ENCODE peak calls at places on chromosomes 1 and 21, in eight cellular contexts. P is mammary epithelial cell, S is OCI-LY7, E is PC-9, X is HCT116, A is heart left ventricle, W is body of pancreas, T is ovary. M is an unnamed sample.
A peak's percentile ranks its signal among the peaks of the same experiment; 100 is the strongest.

GRCh38 chr1:246219508-246220030 is 287.5 kb downstream of the SMYD3 start:
- DNase-seq in X (no peak), W (no peak), A (no peak), S (no peak), T (no peak), P (peak; percentile 6), E (no peak), M (no peak)

GRCh38 chr1:179910934-179911333 is 28.8 kb downstream of the TOR1AIP1 start:
- DNase-seq in P (no peak), W (no peak), T (no peak), X (no peak), S (no peak), A (no peak), E (no peak), M (no peak)

GRCh38 chr1:46246548-46247432 is 773 bp upstream of the RAD54L start:
- DNase-seq in T (no peak), A (peak; percentile 59), W (no peak), X (no peak), E (peak; percentile 82), P (no peak), S (peak; percentile 67), M (peak; percentile 21)

GRCh38 chr1:180277476-180278192 is 47.6 kb downstream of the LHX4 start:
- DNase-seq in S (no peak), P (no peak), W (no peak), T (no peak), X (no peak), A (no peak), E (no peak), M (no peak)

GRCh38 chr1:20725189-20726106 is 7.1 kb downstream of the SH2D5 start:
- DNase-seq in P (peak; percentile 88), A (no peak), W (no peak), S (no peak), T (peak; percentile 22), X (no peak), E (no peak), M (peak; percentile 33)

GRCh38 chr1:46637444-46638083 is 21.0 kb upstream of the MOB3C start:
- DNase-seq in P (no peak), E (no peak), W (no peak), A (no peak), T (no peak), S (no peak), X (no peak), M (no peak)

GRCh38 chr1:185108324-185108723 is 48.4 kb downstream of the TRMT1L start:
- DNase-seq in S (peak; percentile 4), E (no peak), T (no peak), W (no peak), A (no peak), P (no peak), X (no peak), M (no peak)

GRCh38 chr1:84060781-84061180 is 61.8 kb upstream of the TTLL7 start:
- DNase-seq in A (no peak), E (no peak), W (no peak), P (no peak), T (no peak), S (no peak), X (no peak), M (no peak)

GRCh38 chr1:241716915-241717651 is 65.0 kb downstream of the WDR64 start:
- DNase-seq in P (peak; percentile 49), X (no peak), W (no peak), E (no peak), T (no peak), A (no peak), S (no peak), M (no peak)

GRCh38 chr21:42991992-42992740 is 17.8 kb downstream of the PKNOX1 start:
- DNase-seq in S (peak; percentile 45), P (peak; percentile 21), W (peak; percentile 48), E (no peak), X (no peak), T (peak; percentile 73), A (peak; percentile 86), M (peak; percentile 54)

GRCh38 chr1:206708058-206708457 is 23.4 kb downstream of the MAPKAPK2 start:
- DNase-seq in W (no peak), T (no peak), A (peak; percentile 51), X (no peak), S (no peak), E (peak; percentile 57), P (no peak), M (no peak)

GRCh38 chr1:54851406-54851805 is 35.6 kb downstream of the DHCR24 start:
- DNase-seq in T (no peak), P (no peak), X (no peak), W (no peak), E (no peak), A (no peak), S (no peak), M (no peak)

GRCh38 chr21:42490735-42491134 is 5.3 kb downstream of the RSPH1 start:
- DNase-seq in P (no peak), W (no peak), X (no peak), E (no peak), T (no peak), A (no peak), S (no peak), M (no peak)

GRCh38 chr1:202750761-202751160 is 40.5 kb upstream of the SYT2 start:
- DNase-seq in X (no peak), T (no peak), P (no peak), E (no peak), S (no peak), W (no peak), A (no peak), M (peak; percentile 10)

GRCh38 chr1:108590947-108591346 is 31.0 kb downstream of the EEIG2 start:
- DNase-seq in X (no peak), P (peak; percentile 70), T (no peak), S (no peak), E (peak; percentile 76), A (no peak), W (peak; percentile 31), M (peak; percentile 37)

GRCh38 chr1:205369621-205370230 is 13.0 kb upstream of the KLHDC8A start:
- DNase-seq in A (no peak), W (peak; percentile 40), P (no peak), X (no peak), T (no peak), S (no peak), E (no peak), M (no peak)

GRCh38 chr21:36640260-36641244 is 58.4 kb upstream of the SIM2 start:
- DNase-seq in X (no peak), S (no peak), T (no peak), A (no peak), P (no peak), E (peak; percentile 87), W (no peak), M (no peak)

GRCh38 chr1:218383051-218383450 is 37.9 kb downstream of the TGFB2 start:
- DNase-seq in S (no peak), A (no peak), E (no peak), P (no peak), T (no peak), W (no peak), X (no peak), M (no peak)

GRCh38 chr1:24933468-24933867 is 3.4 kb upstream of the RUNX3 start:
- DNase-seq in X (no peak), W (no peak), T (no peak), P (no peak), A (no peak), S (no peak), E (no peak), M (no peak)

GRCh38 chr1:174568551-174568950 is 120.8 kb downstream of the GPR52 start:
- DNase-seq in E (no peak), W (no peak), S (no peak), P (no peak), X (no peak), A (no peak), T (no peak), M (no peak)
- H3K27ac ChIP-seq in E (no peak overlapping the region), W (no peak overlapping the region), S (no peak overlapping the region), P (no peak overlapping the region), X (no peak overlapping the region), A (no peak overlapping the region), T (no peak overlapping the region), M (no peak overlapping the region)

GRCh38 chr1:183180213-183180612 is 5.9 kb upstream of the LAMC2 start:
- DNase-seq in A (peak; percentile 65), X (no peak), S (no peak), E (no peak), W (peak; percentile 71), T (peak; percentile 51), P (peak; percentile 78), M (no peak)

GRCh38 chr1:183186820-183187219 is 756 bp downstream of the LAMC2 start:
- DNase-seq in X (no peak), S (no peak), A (no peak), E (peak; percentile 52), T (no peak), P (no peak), W (no peak), M (no peak)

GRCh38 chr1:183191833-183192232 is 5.8 kb downstream of the LAMC2 start:
- DNase-seq in S (no peak), W (no peak), A (no peak), P (peak; percentile 86), T (no peak), X (no peak), E (peak; percentile 45), M (peak; percentile 74)

GRCh38 chr1:183180634-183181056 is 5.4 kb upstream of the LAMC2 start:
- DNase-seq in A (peak; percentile 82), W (peak; percentile 64), E (no peak), S (no peak), X (no peak), P (peak; percentile 96), T (no peak), M (peak; percentile 55)

GRCh38 chr1:183185941-183186490 is at the start of gene LAMC2:
- DNase-seq in T (peak; percentile 36), S (no peak), E (peak; percentile 98), X (peak; percentile 95), P (peak; percentile 99), W (peak; percentile 74), A (no peak), M (peak; percentile 98)
- TF ChIP-seq CTCF in T (no peak), S (no peak), E (peak; percentile 63), X (peak; percentile 58), P (peak; percentile 34), W (peak; percentile 45), A (no peak), M (peak; percentile 62)

DNA sequence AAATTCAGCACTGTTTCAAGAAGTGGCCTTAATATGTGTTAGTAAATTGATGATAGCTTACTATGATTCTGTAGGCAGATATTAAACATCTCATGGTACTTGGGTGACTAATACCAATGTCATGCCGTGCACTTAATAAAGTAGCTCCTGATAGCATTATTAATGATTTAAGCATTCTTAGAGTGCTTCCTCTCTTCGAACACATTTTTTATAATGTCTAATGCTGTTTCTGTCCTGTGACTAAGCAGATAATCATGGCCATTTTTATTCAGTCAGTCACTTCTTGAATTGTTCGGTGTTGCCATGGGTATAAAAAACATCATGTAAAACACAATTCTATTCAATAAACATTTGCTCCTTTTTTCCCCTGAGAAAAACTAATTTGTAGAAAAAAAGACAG is 804.6 kb upstream of the ADGRL4 start:
- DNase-seq in A (no peak), W (no peak), T (no peak), X (no peak), S (no peak), P (peak; percentile 53), E (peak; percentile 47), M (peak; percentile 20)
- H3K27ac ChIP-seq in A (no peak overlapping the region), W (no peak overlapping the region), T (no peak overlapping the region), X (no peak overlapping the region), S (no peak overlapping the region), P (peak overlapping the region; percentile 97), E (no peak overlapping the region), M (no peak overlapping the region)

DNA sequence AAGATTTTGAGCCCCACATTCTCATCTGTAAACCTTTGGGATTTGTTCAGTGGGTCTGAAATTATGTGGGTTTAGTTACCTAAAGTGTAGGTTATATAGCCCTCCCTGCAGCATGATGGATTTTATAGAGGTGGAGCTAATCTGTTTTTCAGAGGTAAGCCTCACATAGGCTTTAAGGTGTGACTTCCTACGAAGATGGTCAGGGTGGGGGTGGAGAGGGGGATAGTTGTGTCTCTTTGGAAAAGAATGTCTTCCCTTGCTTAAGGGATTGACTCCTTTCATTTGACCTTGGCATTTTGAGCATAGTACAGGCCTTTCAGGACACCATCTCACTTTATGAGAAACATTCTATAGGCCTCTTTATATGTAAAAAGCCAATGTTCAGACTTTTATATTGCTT is 3.4 kb downstream of the CACHD1 start:
- DNase-seq in A (no peak), W (no peak), P (no peak), T (no peak), E (no peak), S (no peak), X (no peak), M (no peak)
- TF ChIP-seq CTCF in A (no peak), W (no peak), P (no peak), T (no peak), E (no peak), S (no peak), X (no peak), M (no peak)